ENCODE peak calls at places on chromosomes 3 and 15, in seven cellular contexts. R is GM12865, B is upper lobe of right lung, X is adrenal gland, U is bronchial epithelial cell, D is BJ, W is AG09309. S is an unnamed sample.

GRCh38 chr15:80175436-80175835 is 22.6 kb downstream of the FAH start:
- DNase-seq in R (no peak), B (no peak), X (no peak), U (no peak), D (no peak), W (no peak), S (no peak)

GRCh38 chr15:89052474-89052873 is 35.8 kb upstream of the ABHD2 start:
- DNase-seq in R (no peak), B (no peak), X (no peak), U (no peak), D (peak; percentile 77), W (peak; percentile 98), S (no peak)

GRCh38 chr3:76715426-76715825 is 324.5 kb upstream of the ROBO2 start:
- DNase-seq in R (no peak), B (no peak), X (no peak), U (no peak), D (no peak), W (no peak), S (no peak)

GRCh38 chr15:41061667-41062066 is 54.4 kb downstream of the INO80 start:
- DNase-seq in R (no peak), B (no peak), X (no peak), U (no peak), D (no peak), W (no peak), S (no peak)

GRCh38 chr3:48514431-48515227 is 10.7 kb upstream of the SHISA5 start:
- DNase-seq in R (peak; percentile 53), B (no peak), X (no peak), U (no peak), D (no peak), W (no peak), S (no peak)

GRCh38 chr3:40476478-40477470 is at the start of gene ZNF619:
- DNase-seq in R (peak; percentile 80), B (peak; percentile 88), X (peak; percentile 68), U (peak; percentile 53), D (peak; percentile 13), W (peak; percentile 25), S (peak; percentile 86)

GRCh38 chr15:98823012-98823458 is 174.7 kb downstream of the IGF1R start:
- DNase-seq in R (no peak), B (no peak), X (no peak), U (peak; percentile 93), D (peak; percentile 54), W (no peak), S (no peak)

GRCh38 chr15:57462391-57462790 is 86.1 kb downstream of the CGNL1 start:
- DNase-seq in R (no peak), B (no peak), X (no peak), U (peak; percentile 70), D (no peak), W (no peak), S (no peak)

GRCh38 chr15:24745276-24745675 is 69.7 kb downstream of the NPAP1 start:
- DNase-seq in R (no peak), B (no peak), X (no peak), U (no peak), D (no peak), W (no peak), S (no peak)

GRCh38 chr3:49607796-49608195 is 53.5 kb downstream of the BSN start:
- DNase-seq in R (no peak), B (peak; percentile 29), X (no peak), U (no peak), D (no peak), W (no peak), S (no peak)

GRCh38 chr15:90891346-90891949 is 7.1 kb downstream of the FES start:
- DNase-seq in R (no peak), B (no peak), X (no peak), U (no peak), D (no peak), W (no peak), S (no peak)

GRCh38 chr15:90892023-90892422 is 7.7 kb downstream of the FES start:
- DNase-seq in R (no peak), B (no peak), X (no peak), U (no peak), D (no peak), W (no peak), S (no peak)

GRCh38 chr15:90895571-90896117 is 7.5 kb upstream of the MAN2A2 start:
- DNase-seq in R (no peak), B (no peak), X (peak; percentile 62), U (no peak), D (no peak), W (no peak), S (no peak)

GRCh38 chr15:90892498-90893174 is 8.3 kb downstream of the FES start:
- DNase-seq in R (no peak), B (no peak), X (no peak), U (no peak), D (no peak), W (no peak), S (no peak)

DNA sequence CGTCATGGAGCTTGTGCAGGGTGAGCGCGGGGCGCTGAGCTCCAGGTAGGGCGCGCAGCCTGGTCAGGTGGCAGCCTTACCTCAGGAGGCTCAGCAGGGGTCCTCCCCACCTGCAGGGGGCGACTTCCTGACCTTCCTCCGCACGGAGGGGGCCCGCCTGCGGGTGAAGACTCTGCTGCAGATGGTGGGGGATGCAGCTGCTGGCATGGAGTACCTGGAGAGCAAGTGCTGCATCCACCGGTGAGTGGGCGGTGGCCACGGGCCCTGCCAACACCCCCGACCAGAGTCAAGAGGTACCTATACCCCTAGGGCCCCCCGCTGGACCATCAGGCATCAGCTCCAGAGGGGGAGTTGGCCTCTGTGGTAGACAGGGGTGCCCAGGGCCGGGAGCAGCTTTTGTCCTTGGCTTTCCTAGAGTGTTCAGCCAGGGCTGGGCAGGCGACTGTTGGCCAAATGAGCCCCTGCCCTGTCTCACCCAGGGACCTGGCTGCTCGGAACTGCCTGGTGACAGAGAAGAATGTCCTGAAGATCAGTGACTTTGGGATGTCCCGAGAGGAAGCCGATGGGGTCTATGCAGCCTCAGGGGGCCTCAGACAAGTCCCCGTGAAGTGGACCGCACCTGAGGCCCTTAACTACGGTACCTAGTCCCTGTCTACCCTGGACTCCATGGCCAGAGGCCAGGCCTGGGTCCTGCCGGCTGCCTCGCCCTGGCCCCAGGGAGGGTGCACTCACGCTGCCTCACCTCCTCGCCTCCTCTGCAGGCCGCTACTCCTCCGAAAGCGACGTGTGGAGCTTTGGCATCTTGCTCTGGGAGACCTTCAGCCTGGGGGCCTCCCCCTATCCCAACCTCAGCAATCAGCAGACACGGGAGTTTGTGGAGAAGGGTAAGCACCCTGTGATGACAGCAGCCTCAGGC is 9.1 kb downstream of the FES start:
- DNase-seq in R (no peak), B (no peak), X (no peak), U (no peak), D (no peak), W (no peak), S (no peak)
- TF ChIP-seq CTCF in R (no peak), B (no peak), X (no peak), U (no peak), D (no peak), W (no peak), S (peak; percentile 20)

DNA sequence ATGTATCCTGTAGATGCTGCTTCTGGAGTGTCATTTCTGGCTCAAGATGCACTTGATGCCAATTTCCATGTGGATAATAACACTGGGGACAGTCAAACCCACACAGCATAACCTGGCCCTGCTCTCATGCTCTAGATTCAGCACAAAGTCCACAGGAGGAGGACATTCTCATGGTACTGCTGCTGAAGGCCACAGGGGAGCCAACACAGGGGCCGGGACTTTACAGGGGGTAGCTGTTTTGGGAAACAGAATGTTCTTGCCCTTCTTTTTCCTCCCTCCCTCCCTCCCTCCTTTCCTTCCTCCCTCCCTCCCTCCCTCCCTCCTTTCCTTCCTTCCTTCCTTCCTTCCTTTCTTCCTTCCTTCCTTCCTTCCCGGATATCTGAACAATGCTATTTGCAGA is 477.4 kb downstream of the PDCD6IP start:
- DNase-seq in R (no peak), B (no peak), X (no peak), U (no peak), D (no peak), W (no peak), S (no peak)
- TF ChIP-seq CTCF in R (no peak), B (no peak), X (no peak), U (no peak), D (no peak), W (no peak), S (no peak)

DNA sequence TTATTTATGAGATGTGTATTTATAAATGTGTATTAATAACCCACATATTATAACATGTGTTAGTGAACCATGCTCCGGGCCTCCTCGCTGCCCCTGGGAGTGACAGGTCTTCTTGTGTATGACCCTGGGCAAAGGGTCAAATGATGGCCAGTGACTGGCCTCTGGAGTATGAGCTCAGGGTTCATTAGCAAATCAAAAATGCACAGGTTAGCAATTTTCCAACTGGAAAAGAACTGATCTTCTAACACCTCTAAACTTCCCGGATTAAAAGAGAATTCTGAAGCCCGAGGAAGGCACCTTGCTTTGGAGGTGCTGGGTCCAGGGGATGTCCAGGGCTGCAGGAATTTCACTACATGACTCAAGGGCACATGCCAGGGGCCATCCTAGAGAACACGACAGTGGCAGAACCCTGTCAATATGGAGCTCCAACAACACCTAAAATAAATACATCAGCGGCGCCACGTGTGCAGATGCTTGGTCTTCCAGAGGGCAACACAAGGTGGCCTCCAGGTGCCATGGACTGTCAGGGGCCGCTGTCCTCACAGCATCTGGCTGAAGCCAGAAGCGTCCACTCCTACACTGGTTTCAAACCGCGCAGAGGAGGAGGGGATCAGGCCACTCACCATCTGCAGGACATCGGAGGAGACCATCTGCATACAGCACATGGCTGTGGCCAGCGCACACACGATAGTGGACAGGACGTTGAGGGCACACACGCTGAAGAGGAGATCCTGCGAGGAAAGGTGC is 118.3 kb downstream of the NSMCE3 start:
- DNase-seq in R (no peak), B (no peak), X (no peak), U (no peak), D (no peak), W (no peak), S (no peak)
- TF ChIP-seq CTCF in R (no peak), B (no peak), X (no peak), U (no peak), D (no peak), W (no peak), S (no peak)

GRCh38 chr15:85005319-85005718 is 23.7 kb downstream of the PDE8A start:
- DNase-seq in R (no peak), B (no peak), X (no peak), U (no peak), D (no peak), W (no peak), S (no peak)
- TF ChIP-seq CTCF in R (no peak), B (no peak), X (no peak), U (no peak), D (no peak), W (peak; percentile 24), S (no peak)

S was measured in GM10248.